ENCODE peak calls at places on chromosomes 6 and 20, in nine cellular contexts. T, W, I, Q, B, X, N, P and V are unnamed samples. For H3K4me1, the result is how much of the 10 kb centered on the place peaks cover.

GRCh38 chr20:13995841-13996240 is 525 bp downstream of the MACROD2 start:
- DNase-seq in T (no peak), W (peak), I (no peak), Q (no peak), B (peak), X (no peak), N (peak), P (peak), V (no peak)

GRCh38 chr6:42339991-42340401 is 111.7 kb downstream of the TRERF1 start:
- DNase-seq in T (no peak), W (peak), I (no peak), Q (peak), B (no peak), X (no peak), N (no peak), P (no peak), V (peak)

GRCh38 chr20:57757767-57758166 is 48.0 kb upstream of the PMEPA1 start:
- DNase-seq in T (no peak), W (no peak), I (no peak), Q (no peak), B (no peak), X (no peak), N (no peak), P (no peak), V (no peak)

GRCh38 chr6:137661601-137662000 is 167.4 kb upstream of the OLIG3 start:
- DNase-seq in T (no peak), W (peak), I (no peak), Q (no peak), B (peak), X (no peak), N (no peak), P (peak), V (peak)

GRCh38 chr6:47308674-47309325 is 905 bp downstream of the TNFRSF21 start:
- DNase-seq in T (peak), W (peak), I (no peak), Q (peak), B (peak), X (peak), N (peak), P (no peak), V (peak)

GRCh38 chr6:56909115-56909907 is 45.6 kb upstream of the BEND6 start:
- DNase-seq in T (no peak), W (peak), I (no peak), Q (no peak), B (no peak), X (peak), N (no peak), P (no peak), V (no peak)

GRCh38 chr6:25354078-25354940 is 75.1 kb downstream of the CARMIL1 start:
- DNase-seq in T (no peak), W (no peak), I (no peak), Q (peak), B (no peak), X (peak), N (no peak), P (peak), V (peak)

GRCh38 chr6:97870273-97870672 is 587.3 kb upstream of the MMS22L start:
- DNase-seq in T (no peak), W (no peak), I (no peak), Q (no peak), B (no peak), X (no peak), N (no peak), P (no peak), V (no peak)

GRCh38 chr6:60643870-60644269 is 1642.2 kb downstream of the KHDRBS2 start:
- DNase-seq in T (no peak), W (no peak), I (no peak), Q (no peak), B (no peak), X (no peak), N (no peak), P (no peak), V (no peak)

GRCh38 chr20:4366076-4366475 is 350.7 kb upstream of the RNF24 start:
- DNase-seq in T (no peak), W (peak), I (no peak), Q (no peak), B (no peak), X (no peak), N (no peak), P (no peak), V (no peak)

GRCh38 chr6:109767961-109768360 is 76.9 kb downstream of the FIG4 start:
- DNase-seq in T (no peak), W (no peak), I (no peak), Q (peak), B (no peak), X (peak), N (no peak), P (no peak), V (peak)

GRCh38 chr6:143965503-143966171 is 42.4 kb downstream of the PLAGL1 start:
- DNase-seq in T (no peak), W (peak), I (no peak), Q (no peak), B (no peak), X (peak), N (no peak), P (no peak), V (peak)

GRCh38 chr6:161265554-161265953 is 8.3 kb downstream of the AGPAT4 start:
- DNase-seq in T (no peak), W (no peak), I (no peak), Q (no peak), B (no peak), X (no peak), N (no peak), P (no peak), V (no peak)

DNA sequence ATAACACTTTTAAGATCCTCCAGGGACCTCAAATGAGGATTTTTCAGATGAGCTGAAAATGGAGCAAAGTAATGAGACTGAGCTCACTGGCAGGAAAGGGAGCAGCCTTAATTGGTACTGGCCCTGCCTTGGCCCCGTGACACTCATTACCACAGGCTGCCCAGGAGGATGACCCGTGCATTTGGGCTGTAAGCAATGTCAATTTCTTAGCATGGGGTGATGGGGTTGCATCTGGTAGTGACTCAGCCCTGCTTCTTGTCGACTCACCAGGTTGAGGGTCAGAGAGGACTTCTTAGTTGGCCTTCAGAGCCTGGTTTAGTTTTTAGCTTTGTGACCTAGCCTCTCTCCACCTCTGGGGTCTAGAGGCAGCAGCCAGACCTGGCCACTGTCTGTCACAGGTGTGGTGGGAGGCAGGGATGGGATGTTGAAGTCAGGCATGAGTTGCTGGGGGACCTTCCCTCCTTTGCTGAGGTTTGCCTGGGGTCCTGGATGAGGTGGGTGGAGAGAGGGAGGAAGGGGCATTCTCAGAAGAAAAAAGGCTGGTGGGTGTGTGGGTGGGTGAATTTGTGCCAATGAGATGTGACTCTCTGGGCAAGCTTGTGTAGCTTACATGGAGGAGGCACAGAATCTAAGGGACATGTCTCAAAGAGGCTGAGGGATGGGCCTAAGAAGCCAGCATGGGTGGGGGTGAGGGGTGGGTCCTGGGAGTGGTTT is 25.9 kb upstream of the EPB41L1 start:
- DNase-seq in T (no peak), W (peak), I (no peak), Q (no peak), B (no peak), X (peak), N (no peak), P (no peak), V (peak)
- H3K4me1 ChIP-seq in T (under half), W (under half), I (under half), Q (under half), B (under half), X (under half), N (under half), P (under half), V (under half)

GRCh38 chr6:159045826-159046225 is 1.0 kb upstream of the TAGAP start:
- DNase-seq in T (no peak), W (no peak), I (no peak), Q (no peak), B (no peak), X (no peak), N (no peak), P (no peak), V (no peak)
- H3K4me1 ChIP-seq in T (under half), W (under half), I (under half), Q (half or more), B (under half), X (under half), N (under half), P (under half), V (under half)

GRCh38 chr6:115910147-115910546 is 150.5 kb downstream of the FRK start:
- DNase-seq in T (no peak), W (no peak), I (no peak), Q (no peak), B (no peak), X (no peak), N (no peak), P (no peak), V (no peak)

GRCh38 chr6:115914098-115914497 is 146.6 kb downstream of the FRK start:
- DNase-seq in T (no peak), W (no peak), I (no peak), Q (no peak), B (no peak), X (no peak), N (no peak), P (no peak), V (no peak)

DNA sequence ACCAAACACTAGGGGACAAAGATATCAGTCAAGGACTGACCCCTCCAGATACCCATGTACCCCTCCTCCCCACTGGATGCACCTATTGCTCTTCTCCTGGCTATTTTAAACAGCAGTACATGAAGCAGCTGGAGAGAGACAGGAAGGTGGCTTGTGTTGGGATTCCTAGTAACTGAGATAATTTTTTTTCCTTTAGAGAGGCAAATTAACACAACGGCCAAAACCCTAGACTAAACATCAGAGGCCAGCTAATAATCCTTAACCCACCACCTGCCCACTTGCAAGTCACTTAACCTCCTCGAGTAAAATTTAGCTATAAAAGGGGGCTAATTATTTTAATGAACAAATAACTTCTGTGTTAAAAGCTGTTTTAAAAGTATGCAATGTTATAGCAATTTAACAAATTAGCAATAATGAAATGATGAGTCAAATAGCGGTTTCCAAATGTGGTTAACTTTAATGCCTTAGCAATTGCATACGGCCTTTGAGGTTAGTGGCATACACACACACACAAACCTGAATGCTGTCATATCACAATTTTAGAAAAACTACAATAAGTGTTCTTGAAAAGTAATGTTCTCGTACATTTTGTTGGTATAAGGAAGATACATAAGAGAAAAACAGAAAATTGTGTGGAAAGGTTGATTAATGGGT is 151.7 kb downstream of the FRK start:
- DNase-seq in T (no peak), W (no peak), I (no peak), Q (no peak), B (no peak), X (peak), N (no peak), P (no peak), V (peak)
- H3K4me1 ChIP-seq in T (under half), W (under half), I (under half), Q (under half), B (under half), X (under half), N (under half), P (under half), V (under half)

GRCh38 chr20:9228774-9229450 is 160.0 kb downstream of the PLCB4 start:
- DNase-seq in T (no peak), W (no peak), I (no peak), Q (no peak), B (no peak), X (no peak), N (no peak), P (no peak), V (no peak)

GRCh38 chr20:9230406-9230805 is 161.5 kb downstream of the PLCB4 start:
- DNase-seq in T (no peak), W (no peak), I (no peak), Q (no peak), B (no peak), X (no peak), N (no peak), P (no peak), V (no peak)

GRCh38 chr20:9220874-9221547 is 152.1 kb downstream of the PLCB4 start:
- DNase-seq in T (no peak), W (no peak), I (no peak), Q (peak), B (no peak), X (peak), N (no peak), P (no peak), V (peak)

GRCh38 chr20:9223296-9223695 is 154.4 kb downstream of the PLCB4 start:
- DNase-seq in T (no peak), W (no peak), I (no peak), Q (no peak), B (no peak), X (no peak), N (no peak), P (no peak), V (no peak)

GRCh38 chr20:9225879-9226278 is 157.0 kb downstream of the PLCB4 start:
- DNase-seq in T (no peak), W (no peak), I (no peak), Q (no peak), B (no peak), X (no peak), N (no peak), P (no peak), V (no peak)
- H3K4me1 ChIP-seq in T (under half), W (under half), I (under half), Q (under half), B (under half), X (under half), N (under half), P (under half), V (under half)

GRCh38 chr6:162625846-162626540 is 101.6 kb downstream of the PRKN start:
- DNase-seq in T (no peak), W (no peak), I (no peak), Q (no peak), B (no peak), X (no peak), N (no peak), P (no peak), V (peak)
- H3K4me1 ChIP-seq in T (under half), W (under half), I (under half), Q (under half), B (under half), X (under half), N (under half), P (under half), V (under half)

GRCh38 chr6:33316603-33317417 is 734 bp downstream of the ZBTB22 start:
- DNase-seq in T (no peak), W (no peak), I (no peak), Q (no peak), B (no peak), X (no peak), N (no peak), P (no peak), V (no peak)
- H3K4me1 ChIP-seq in T (under half), W (half or more), I (half or more), Q (under half), B (half or more), X (half or more), N (under half), P (half or more), V (under half)

GRCh38 chr6:29790626-29791025 is 37.0 kb upstream of the HLA-G start:
- DNase-seq in T (no peak), W (peak), I (no peak), Q (no peak), B (no peak), X (no peak), N (no peak), P (no peak), V (no peak)

GRCh38 chr6:29792123-29793035 is 35.2 kb upstream of the HLA-G start:
- DNase-seq in T (peak), W (peak), I (peak), Q (no peak), B (peak), X (no peak), N (peak), P (peak), V (no peak)

GRCh38 chr6:29793036-29793356 is 34.6 kb upstream of the HLA-G start:
- DNase-seq in T (no peak), W (no peak), I (no peak), Q (no peak), B (no peak), X (no peak), N (no peak), P (no peak), V (no peak)

GRCh38 chr6:29791162-29791561 is 36.5 kb upstream of the HLA-G start:
- DNase-seq in T (no peak), W (peak), I (no peak), Q (no peak), B (no peak), X (no peak), N (no peak), P (no peak), V (no peak)

GRCh38 chr6:29791786-29792122 is 35.9 kb upstream of the HLA-G start:
- DNase-seq in T (no peak), W (peak), I (no peak), Q (no peak), B (no peak), X (no peak), N (no peak), P (no peak), V (no peak)
- H3K4me1 ChIP-seq in T (under half), W (under half), I (under half), Q (under half), B (under half), X (under half), N (under half), P (under half), V (under half)

GRCh38 chr6:37864250-37864649 is 44.7 kb downstream of the ZFAND3 start:
- DNase-seq in T (no peak), W (no peak), I (no peak), Q (no peak), B (no peak), X (no peak), N (no peak), P (no peak), V (no peak)

GRCh38 chr6:37862992-37863391 is 43.5 kb downstream of the ZFAND3 start:
- DNase-seq in T (no peak), W (peak), I (no peak), Q (peak), B (no peak), X (peak), N (no peak), P (no peak), V (no peak)

GRCh38 chr6:37866590-37867507 is 47.3 kb downstream of the ZFAND3 start:
- DNase-seq in T (no peak), W (no peak), I (no peak), Q (no peak), B (no peak), X (no peak), N (no peak), P (no peak), V (no peak)

GRCh38 chr6:37867756-37868446 is 48.4 kb downstream of the ZFAND3 start:
- DNase-seq in T (no peak), W (no peak), I (no peak), Q (no peak), B (no peak), X (no peak), N (no peak), P (no peak), V (no peak)

DNA sequence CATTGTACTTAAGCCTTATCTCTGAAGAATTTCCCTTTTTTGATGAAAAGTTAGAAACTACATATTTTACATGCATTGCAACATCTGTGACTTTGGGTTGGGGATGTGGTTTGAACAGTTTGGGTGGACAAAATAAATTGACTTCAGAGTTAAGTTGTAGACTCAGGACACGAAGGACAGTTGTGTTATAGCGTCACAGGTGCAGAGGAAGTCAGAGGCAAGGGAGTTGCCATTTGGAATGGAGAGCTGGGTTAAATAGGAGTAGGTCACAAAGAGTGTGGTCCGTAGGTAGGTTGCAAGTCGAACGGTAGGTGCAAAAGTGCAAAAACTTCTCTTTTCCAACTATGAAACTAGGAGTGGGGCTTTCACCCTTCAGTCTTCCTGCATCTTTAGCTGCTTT is 46.0 kb downstream of the ZFAND3 start:
- DNase-seq in T (no peak), W (no peak), I (no peak), Q (no peak), B (no peak), X (no peak), N (no peak), P (no peak), V (no peak)
- H3K4me1 ChIP-seq in T (under half), W (under half), I (under half), Q (under half), B (under half), X (under half), N (half or more), P (under half), V (under half)